ENCODE peak calls at places on chromosomes 1 and 21, in seven cellular contexts. E, G, N, R, M, I and U are unnamed samples.
A peak's percentile ranks its signal among the peaks of the same experiment; 100 is the strongest.

GRCh38 chr1:153777648-153778047 is 2.4 kb downstream of the SLC27A3 start:
- DNase-seq in I (no peak), N (no peak), M (no peak), E (peak; percentile 41), R (peak; percentile 21), G (no peak), U (peak; percentile 73)

GRCh38 chr1:56709269-56709880 is 64.3 kb downstream of the PRKAA2 start:
- DNase-seq in I (peak; percentile 65), R (peak; percentile 65), M (peak; percentile 57), G (peak; percentile 45), N (peak; percentile 82), E (peak; percentile 64), U (no peak)

GRCh38 chr1:2454227-2454626 is 21.9 kb upstream of the PLCH2 start:
- DNase-seq in G (no peak), M (no peak), R (no peak), I (no peak), E (no peak), N (no peak), U (no peak)

GRCh38 chr21:44703731-44704635 is 7.0 kb downstream of the KRTAP10-12 start:
- DNase-seq in M (no peak), E (no peak), N (no peak), G (no peak), R (no peak), I (no peak), U (peak; percentile 73)

GRCh38 chr1:205246426-205247119 is 18.8 kb downstream of the TMCC2 start:
- DNase-seq in E (no peak), G (no peak), I (no peak), M (no peak), N (no peak), R (no peak), U (peak; percentile 43)

GRCh38 chr1:165143437-165144065 is 213.0 kb downstream of the LMX1A start:
- DNase-seq in G (no peak), E (peak; percentile 18), I (peak; percentile 22), M (peak; percentile 22), R (no peak), N (peak; percentile 62), U (no peak)

GRCh38 chr1:29298175-29298720 is 61.9 kb downstream of the PTPRU start:
- DNase-seq in R (no peak), G (no peak), M (no peak), E (no peak), I (no peak), N (no peak), U (no peak)

GRCh38 chr1:221435510-221435909 is 306.4 kb downstream of the DUSP10 start:
- DNase-seq in G (peak; percentile 46), R (peak; percentile 83), N (peak; percentile 76), I (peak; percentile 46), M (peak; percentile 54), E (peak; percentile 78), U (peak; percentile 49)

GRCh38 chr1:209641216-209642181 is 10.7 kb downstream of the LAMB3 start:
- DNase-seq in M (no peak), G (no peak), I (no peak), R (no peak), E (no peak), N (no peak), U (no peak)

GRCh38 chr1:76625887-76626286 is 241.4 kb upstream of the ST6GALNAC5 start:
- DNase-seq in G (no peak), R (no peak), M (no peak), I (peak; percentile 5), N (no peak), E (no peak), U (no peak)

GRCh38 chr1:91712393-91712792 is 173.6 kb downstream of the TGFBR3 start:
- DNase-seq in E (peak; percentile 9), M (no peak), N (no peak), R (no peak), G (no peak), I (no peak), U (no peak)

GRCh38 chr1:192877283-192877886 is 68.5 kb downstream of the RGS2 start:
- DNase-seq in G (no peak), E (no peak), N (no peak), I (no peak), R (no peak), M (no peak), U (no peak)

GRCh38 chr1:227356582-227357228 is 38.4 kb upstream of the CDC42BPA start:
- DNase-seq in R (no peak), I (no peak), E (peak; percentile 1), M (no peak), G (peak; percentile 48), N (peak; percentile 81), U (no peak)

GRCh38 chr1:76124196-76124595 is 49.6 kb downstream of the ST6GALNAC3 start:
- DNase-seq in R (no peak), M (no peak), E (no peak), N (no peak), G (no peak), I (no peak), U (no peak)

GRCh38 chr1:226526801-226527595 is 21.6 kb upstream of the STUM start:
- DNase-seq in I (peak; percentile 51), R (peak; percentile 9), E (peak; percentile 29), M (peak; percentile 67), G (peak; percentile 35), N (peak; percentile 91), U (no peak)

GRCh38 chr1:116481934-116482333 is 88.9 kb downstream of the CD58 start:
- DNase-seq in E (no peak), G (no peak), M (no peak), R (no peak), N (no peak), I (no peak), U (no peak)

GRCh38 chr1:214102907-214103306 is 115.1 kb downstream of the PROX1 start:
- DNase-seq in N (no peak), I (peak; percentile 21), M (no peak), E (peak; percentile 69), G (peak; percentile 81), R (peak; percentile 90), U (no peak)

GRCh38 chr21:33259995-33260394 is 6.2 kb upstream of the IL10RB start:
- DNase-seq in N (no peak), I (no peak), M (no peak), G (no peak), E (no peak), R (no peak), U (no peak)

GRCh38 chr1:163173121-163173520 is 29.6 kb downstream of the RGS5 start:
- DNase-seq in E (peak; percentile 39), R (no peak), I (no peak), N (no peak), M (no peak), G (no peak), U (no peak)

GRCh38 chr1:161872506-161872905 is 106.4 kb downstream of the ATF6 start:
- DNase-seq in G (no peak), R (peak; percentile 17), M (no peak), N (no peak), I (no peak), E (no peak), U (no peak)

GRCh38 chr1:182762536-182762935 is 27.0 kb upstream of the NPL start:
- DNase-seq in M (no peak), N (no peak), E (no peak), G (no peak), R (no peak), I (no peak), U (no peak)

GRCh38 chr1:155250633-155251449 is 4.4 kb downstream of the ENTREP3 start:
- DNase-seq in E (peak; percentile 95), M (peak; percentile 95), G (peak; percentile 72), R (peak; percentile 85), N (peak; percentile 97), I (peak; percentile 98), U (peak; percentile 100)

GRCh38 chr1:36355811-36356210 is 29.9 kb downstream of the STK40 start:
- DNase-seq in R (no peak), N (peak; percentile 35), G (no peak), E (no peak), I (no peak), M (no peak), U (peak; percentile 65)

GRCh38 chr1:149888999-149889289 is 10.4 kb upstream of the BOLA1 start:
- DNase-seq in R (peak; percentile 52), E (peak; percentile 80), N (no peak), G (no peak), M (no peak), I (peak; percentile 11), U (no peak)

GRCh38 chr1:222948079-222948478 is 133.2 kb downstream of the DISP1 start:
- DNase-seq in N (no peak), I (no peak), E (peak; percentile 19), G (no peak), R (peak; percentile 9), M (no peak), U (no peak)

GRCh38 chr1:172112573-172112972 is 271.3 kb downstream of the DNM3 start:
- DNase-seq in I (no peak), G (no peak), M (no peak), N (no peak), R (peak; percentile 47), E (peak; percentile 55), U (no peak)

GRCh38 chr21:26513212-26513611 is 59.9 kb downstream of the CYYR1 start:
- DNase-seq in I (no peak), M (no peak), N (no peak), E (peak; percentile 83), R (no peak), G (no peak), U (no peak)

GRCh38 chr1:5950994-5951749 is 41.1 kb downstream of the NPHP4 start:
- DNase-seq in M (no peak), G (no peak), I (no peak), R (no peak), N (no peak), E (no peak), U (peak; percentile 29)

DNA sequence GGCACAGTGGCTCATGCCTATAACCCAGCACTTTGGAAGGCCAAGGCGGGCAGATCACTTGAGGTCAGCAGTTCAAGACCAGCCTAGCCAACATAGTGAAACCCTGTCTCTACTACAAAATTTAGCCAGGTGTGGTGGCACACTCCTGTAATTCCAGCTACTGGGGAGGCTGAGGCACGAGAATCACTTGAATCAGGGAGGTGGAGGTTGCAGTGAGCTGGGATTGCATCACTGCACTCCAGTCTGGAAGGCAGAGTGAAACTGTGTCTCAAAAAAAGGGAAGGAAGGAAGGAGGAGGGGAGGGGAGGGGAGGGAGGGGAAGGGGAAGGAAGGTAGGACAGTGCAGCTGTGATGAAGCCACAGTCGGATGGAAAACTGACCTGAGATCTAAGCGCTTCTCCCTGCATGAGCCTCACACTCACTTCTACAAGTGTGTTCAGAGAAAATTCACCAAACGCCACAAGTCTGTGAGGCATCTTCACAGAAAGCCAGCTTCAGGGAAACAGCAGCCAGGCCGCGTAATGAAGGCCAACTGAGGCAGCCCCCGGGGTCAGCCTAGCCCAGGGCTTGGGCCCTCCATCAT is 22.0 kb upstream of the FHAD1 start:
- DNase-seq in E (no peak), M (no peak), R (no peak), I (no peak), N (no peak), G (no peak), U (no peak)
- H2AFZ ChIP-seq in E (no peak overlapping the region), M (no peak overlapping the region), R (no peak overlapping the region), I (no peak overlapping the region), N (no peak overlapping the region), G (no peak overlapping the region), U (no peak overlapping the region)

GRCh38 chr1:55235722-55236121 is 20.6 kb upstream of the USP24 start:
- DNase-seq in R (peak; percentile 85), G (no peak), M (no peak), I (no peak), E (peak; percentile 88), N (no peak), U (peak; percentile 92)
- H2AFZ ChIP-seq in R (no peak overlapping the region), G (peak overlapping the region; percentile 13), M (no peak overlapping the region), I (no peak overlapping the region), E (no peak overlapping the region), N (no peak overlapping the region), U (no peak overlapping the region)

GRCh38 chr1:244778356-244778755 is 57.1 kb upstream of the COX20 start:
- DNase-seq in E (peak; percentile 87), G (peak; percentile 19), R (peak; percentile 91), I (no peak), N (no peak), M (no peak), U (peak; percentile 92)
- H2AFZ ChIP-seq in E (no peak overlapping the region), G (peak overlapping the region; percentile 90), R (no peak overlapping the region), I (no peak overlapping the region), N (no peak overlapping the region), M (no peak overlapping the region), U (no peak overlapping the region)

GRCh38 chr21:25062061-25062460 is 545.2 kb downstream of the MRPL39 start:
- DNase-seq in M (no peak), R (peak; percentile 6), E (no peak), N (peak; percentile 14), G (no peak), I (peak; percentile 5), U (no peak)
- H2AFZ ChIP-seq in M (no peak overlapping the region), R (no peak overlapping the region), E (no peak overlapping the region), N (no peak overlapping the region), G (no peak overlapping the region), I (no peak overlapping the region), U (no peak overlapping the region)